ENCODE peak calls at places on chromosomes 6 and 20, in five cellular contexts. T is vagina, N is upper lobe of left lung, K is psoas muscle, Z is K562. L is an unnamed sample. For H3K9me3 and H3K36me3, the result is how much of the 10 kb centered on the place peaks cover.

GRCh38 chr6:116954938-116955337 is 77.9 kb downstream of the RFX6 start:
- DNase-seq in Z (no peak), N (no peak), K (no peak), T (no peak), L (no peak)

GRCh38 chr6:76752841-76753240 is 680.4 kb upstream of the IMPG1 start:
- DNase-seq in N (no peak), K (no peak), Z (no peak), T (no peak), L (no peak)

GRCh38 chr20:8073024-8073832 is 53.7 kb upstream of the TMX4 start:
- DNase-seq in N (no peak), T (no peak), Z (no peak), K (no peak), L (peak)

GRCh38 chr6:36283608-36284007 is 13.7 kb downstream of the PNPLA1 start:
- DNase-seq in Z (no peak), T (no peak), N (no peak), K (no peak), L (no peak)

GRCh38 chr6:14770572-14770971 is 475.3 kb upstream of the JARID2 start:
- DNase-seq in Z (no peak), K (no peak), T (no peak), N (no peak), L (no peak)

GRCh38 chr20:9330151-9330550 is 184.2 kb upstream of the LAMP5 start:
- DNase-seq in K (no peak), Z (no peak), N (no peak), T (no peak), L (no peak)

GRCh38 chr6:27642744-27643456 is 170.0 kb upstream of the ZNF184 start:
- DNase-seq in Z (no peak), K (no peak), T (no peak), N (no peak), L (no peak)

GRCh38 chr6:89828988-89829590 is 591 bp upstream of the CASP8AP2 start:
- DNase-seq in K (no peak), N (no peak), T (no peak), Z (no peak), L (no peak)

GRCh38 chr6:89895273-89895874 is 1.1 kb downstream of the GJA10 start:
- DNase-seq in Z (peak), N (no peak), T (no peak), K (no peak), L (no peak)

GRCh38 chr6:126824226-126824625 is 294.2 kb upstream of the RSPO3 start:
- DNase-seq in K (no peak), N (no peak), Z (no peak), T (no peak), L (no peak)

GRCh38 chr20:60137657-60138245 is 179.5 kb downstream of the CDH26 start:
- DNase-seq in T (no peak), N (no peak), Z (no peak), K (no peak), L (peak)

GRCh38 chr6:136073216-136073615 is 176.9 kb downstream of the MTFR2 start:
- DNase-seq in N (no peak), Z (no peak), T (no peak), K (no peak), L (no peak)

GRCh38 chr20:37954626-37955025 is 51.7 kb downstream of the VSTM2L start:
- DNase-seq in T (peak), Z (no peak), K (no peak), N (no peak), L (no peak)

GRCh38 chr20:29326376-29327070 is 1930.9 kb upstream of the DEFB115 start:
- DNase-seq in N (peak), K (no peak), T (no peak), Z (no peak), L (no peak)
- H3K9me3 ChIP-seq in N (under half), K (under half), T (under half), Z (under half), L (under half)

DNA sequence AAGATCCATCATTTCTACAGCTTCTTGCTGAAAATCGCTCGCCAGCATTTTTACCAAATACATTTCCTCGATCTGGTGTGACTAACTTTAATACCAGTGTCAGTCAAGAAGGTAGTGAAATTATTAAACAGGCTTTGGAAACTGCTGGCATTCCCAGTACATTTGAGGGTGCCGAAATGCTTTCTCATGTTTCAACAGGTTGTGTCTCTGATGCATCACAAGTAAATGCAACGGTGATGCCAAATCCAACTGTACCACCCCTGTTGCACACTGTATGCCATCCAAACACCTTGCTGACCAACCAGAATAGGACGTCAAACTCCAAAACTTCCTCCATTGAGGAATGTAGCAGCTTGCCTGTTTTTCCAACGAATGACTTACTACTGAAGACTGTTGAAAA is 64.4 kb upstream of the SMIM8 start:
- DNase-seq in T (no peak), Z (no peak), N (no peak), K (no peak), L (no peak)
- H3K36me3 ChIP-seq in T (under half), Z (under half), N (under half), K (half or more), L (under half)

GRCh38 chr6:140897349-140897748 is 1235.4 kb upstream of the GJE1 start:
- DNase-seq in K (no peak), T (no peak), Z (peak), N (no peak), L (no peak)
- H3K9me3 ChIP-seq in K (under half), T (under half), Z (under half), N (under half), L (under half)

GRCh38 chr6:145895802-145896201 is 68.4 kb downstream of the SHPRH start:
- DNase-seq in N (no peak), T (no peak), Z (no peak), K (no peak), L (no peak)
- H3K36me3 ChIP-seq in N (under half), T (under half), Z (half or more), K (under half), L (under half)

GRCh38 chr6:154410215-154410614 is 53.6 kb upstream of the IPCEF1 start:
- DNase-seq in N (no peak), T (no peak), K (no peak), Z (no peak), L (no peak)

GRCh38 chr6:154410619-154411044 is 54.0 kb upstream of the IPCEF1 start:
- DNase-seq in N (no peak), K (no peak), Z (no peak), T (no peak), L (no peak)

GRCh38 chr6:154412106-154412820 is 55.7 kb upstream of the IPCEF1 start:
- DNase-seq in Z (no peak), K (no peak), N (no peak), T (no peak), L (no peak)

GRCh38 chr6:154408906-154409500 is 52.4 kb upstream of the IPCEF1 start:
- DNase-seq in K (no peak), N (no peak), Z (no peak), T (no peak), L (no peak)

DNA sequence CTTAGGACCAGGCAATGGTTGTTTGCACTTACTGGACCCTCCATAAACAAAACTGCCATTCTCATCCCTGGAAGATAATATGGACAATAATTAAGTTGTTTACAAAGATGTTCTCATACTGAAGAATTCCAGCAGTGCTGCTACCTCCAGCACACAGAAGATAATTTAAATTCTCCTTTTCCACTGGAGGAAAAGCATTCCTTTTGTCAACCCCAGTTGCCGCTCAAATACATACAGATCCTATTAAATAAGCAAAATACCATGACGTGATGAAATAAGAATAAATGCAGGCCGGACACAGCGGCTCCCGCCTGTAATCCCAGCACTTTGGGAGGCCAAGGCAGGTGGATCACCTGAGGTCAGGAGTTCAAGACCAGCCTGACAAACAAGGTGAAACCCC is 54.5 kb upstream of the IPCEF1 start:
- DNase-seq in K (no peak), Z (no peak), T (no peak), N (no peak), L (no peak)
- H3K9me3 ChIP-seq in K (under half), Z (under half), T (under half), N (under half), L (under half)

GRCh38 chr6:147223751-147224150 is 19.5 kb downstream of the STXBP5 start:
- DNase-seq in K (no peak), N (no peak), T (no peak), Z (no peak), L (no peak)

GRCh38 chr6:147220345-147220744 is 16.1 kb downstream of the STXBP5 start:
- DNase-seq in T (no peak), N (no peak), K (no peak), Z (no peak), L (no peak)

GRCh38 chr6:147222160-147222838 is 18.1 kb downstream of the STXBP5 start:
- DNase-seq in T (no peak), Z (peak), K (no peak), N (no peak), L (no peak)

GRCh38 chr6:147219463-147219862 is 15.2 kb downstream of the STXBP5 start:
- DNase-seq in Z (no peak), N (no peak), T (no peak), K (no peak), L (no peak)

GRCh38 chr6:147221739-147222138 is 17.5 kb downstream of the STXBP5 start:
- DNase-seq in T (no peak), K (no peak), Z (no peak), N (no peak), L (no peak)
- H3K36me3 ChIP-seq in T (under half), K (under half), Z (half or more), N (under half), L (under half)